ENCODE peak calls at places on chromosomes 13 and 19, in five cellular contexts. M is trophoblast cell, K is neuronal stem cell, Z is fibroblast of lung, V is endothelial cell of umbilical vein. E is an unnamed sample.

GRCh38 chr19:49643466-49643865 is 1.5 kb downstream of the SCAF1 start:
- DNase-seq in M (no peak), K (no peak), Z (no peak), V (no peak), E (no peak)

GRCh38 chr19:9913237-9914000 is 22.9 kb downstream of the OLFM2 start:
- DNase-seq in M (no peak), K (no peak), Z (no peak), V (no peak), E (no peak)

GRCh38 chr19:50190439-50190891 is 13.0 kb upstream of the MYH14 start:
- DNase-seq in M (no peak), K (no peak), Z (no peak), V (no peak), E (no peak)

GRCh38 chr19:2381151-2381822 is 21.2 kb downstream of the TMPRSS9 start:
- DNase-seq in M (no peak), K (peak), Z (peak), V (no peak), E (no peak)

GRCh38 chr19:9640956-9641355 is 19.9 kb upstream of the ZNF561 start:
- DNase-seq in M (no peak), K (no peak), Z (no peak), V (no peak), E (no peak)

GRCh38 chr13:49029570-49029969 is 53.9 kb downstream of the FNDC3A start:
- DNase-seq in M (no peak), K (no peak), Z (no peak), V (no peak), E (peak)

GRCh38 chr13:112061367-112062046 is 5.4 kb upstream of the SOX1 start:
- DNase-seq in M (no peak), K (no peak), Z (no peak), V (no peak), E (no peak)

GRCh38 chr19:5563941-5564612 is 3.7 kb downstream of the TINCR start:
- DNase-seq in M (peak), K (no peak), Z (no peak), V (no peak), E (peak)

GRCh38 chr19:30394481-30395151 is 22.4 kb downstream of the ZNF536 start:
- DNase-seq in M (no peak), K (no peak), Z (no peak), V (no peak), E (peak)

GRCh38 chr13:31875134-31875533 is 135.8 kb downstream of the RXFP2 start:
- DNase-seq in M (no peak), K (no peak), Z (peak), V (no peak), E (no peak)

GRCh38 chr19:40803857-40804782 is 5.1 kb downstream of the EGLN2 start:
- DNase-seq in M (no peak), K (no peak), Z (no peak), V (no peak), E (peak)

GRCh38 chr13:42039457-42039945 is 8.9 kb upstream of the DGKH start:
- DNase-seq in M (no peak), K (peak), Z (no peak), V (no peak), E (no peak)

GRCh38 chr13:44231786-44232516 is 141.7 kb upstream of the SERP2 start:
- DNase-seq in M (peak), K (peak), Z (peak), V (peak), E (no peak)

GRCh38 chr13:65892859-65893258 is 1337.3 kb downstream of the PCDH9 start:
- DNase-seq in M (no peak), K (no peak), Z (no peak), V (peak), E (no peak)

GRCh38 chr13:112588490-112589297 is 741 bp upstream of the TUBGCP3 start:
- DNase-seq in M (no peak), K (no peak), Z (peak), V (no peak), E (no peak)

GRCh38 chr13:26946675-26947342 is 186.2 kb upstream of the GPR12 start:
- DNase-seq in M (peak), K (peak), Z (peak), V (peak), E (peak)

GRCh38 chr13:63481334-63481733 is 2065.7 kb upstream of the PCDH20 start:
- DNase-seq in M (no peak), K (no peak), Z (peak), V (no peak), E (no peak)

GRCh38 chr13:92126399-92126798 is 728.0 kb downstream of the GPC5 start:
- DNase-seq in M (no peak), K (no peak), Z (no peak), V (no peak), E (no peak)

GRCh38 chr13:65460136-65460535 is 1770.0 kb downstream of the PCDH9 start:
- DNase-seq in M (no peak), K (no peak), Z (peak), V (no peak), E (no peak)

GRCh38 chr13:20175907-20176652 is 15.2 kb upstream of the GJA3 start:
- DNase-seq in M (no peak), K (no peak), Z (no peak), V (no peak), E (no peak)

GRCh38 chr13:38900188-38900587 is 90.4 kb downstream of the STOML3 start:
- DNase-seq in M (no peak), K (no peak), Z (no peak), V (no peak), E (peak)

GRCh38 chr13:35979378-35979911 is 151.7 kb downstream of the DCLK1 start:
- DNase-seq in M (peak), K (no peak), Z (peak), V (peak), E (no peak)

GRCh38 chr19:22545751-22546150 is 88.4 kb upstream of the ZNF492 start:
- DNase-seq in M (peak), K (no peak), Z (no peak), V (no peak), E (peak)

GRCh38 chr13:108463365-108463764 is 166.0 kb upstream of the MYO16 start:
- DNase-seq in M (peak), K (no peak), Z (peak), V (peak), E (no peak)

GRCh38 chr13:89846890-89847585 is 1500.4 kb upstream of the MIR17HG start:
- DNase-seq in M (no peak), K (no peak), Z (peak), V (no peak), E (no peak)

GRCh38 chr13:80630685-80631121 is 289.8 kb upstream of the SPRY2 start:
- DNase-seq in M (no peak), K (no peak), Z (peak), V (peak), E (no peak)

GRCh38 chr13:44331446-44331845 is 42.2 kb upstream of the SERP2 start:
- DNase-seq in M (no peak), K (no peak), Z (no peak), V (no peak), E (no peak)

GRCh38 chr19:23554548-23554947 is 132.5 kb downstream of the ZNF675 start:
- DNase-seq in M (peak), K (no peak), Z (no peak), V (no peak), E (no peak)

GRCh38 chr19:15101479-15102082 is 5.6 kb upstream of the SYDE1 start:
- DNase-seq in M (peak), K (no peak), Z (peak), V (peak), E (peak)

GRCh38 chr19:46746281-46746965 is at the start of gene STRN4:
- DNase-seq in M (peak), K (peak), Z (no peak), V (no peak), E (peak)

GRCh38 chr13:112984954-112985802 is 16.2 kb downstream of the MCF2L start:
- DNase-seq in M (peak), K (no peak), Z (no peak), V (no peak), E (no peak)

GRCh38 chr19:31985001-31985605 is 360.3 kb upstream of the ZNF507 start:
- DNase-seq in M (no peak), K (no peak), Z (peak), V (no peak), E (no peak)

GRCh38 chr19:30717381-30717780 is 345.2 kb downstream of the ZNF536 start:
- DNase-seq in M (no peak), K (no peak), Z (no peak), V (no peak), E (no peak)

GRCh38 chr19:40035996-40036395 is 20.0 kb downstream of the ZNF780B start:
- DNase-seq in M (no peak), K (no peak), Z (peak), V (no peak), E (no peak)

GRCh38 chr19:13055213-13056051 is 47.2 kb downstream of the LYL1 start:
- DNase-seq in M (no peak), K (no peak), Z (peak), V (peak), E (no peak)

GRCh38 chr19:17794412-17794730 is 567 bp upstream of the B3GNT3 start:
- DNase-seq in M (no peak), K (no peak), Z (no peak), V (no peak), E (no peak)
- H3K4me3 ChIP-seq in M (no peak), K (no peak), Z (no peak), V (no peak), E (no peak)

DNA sequence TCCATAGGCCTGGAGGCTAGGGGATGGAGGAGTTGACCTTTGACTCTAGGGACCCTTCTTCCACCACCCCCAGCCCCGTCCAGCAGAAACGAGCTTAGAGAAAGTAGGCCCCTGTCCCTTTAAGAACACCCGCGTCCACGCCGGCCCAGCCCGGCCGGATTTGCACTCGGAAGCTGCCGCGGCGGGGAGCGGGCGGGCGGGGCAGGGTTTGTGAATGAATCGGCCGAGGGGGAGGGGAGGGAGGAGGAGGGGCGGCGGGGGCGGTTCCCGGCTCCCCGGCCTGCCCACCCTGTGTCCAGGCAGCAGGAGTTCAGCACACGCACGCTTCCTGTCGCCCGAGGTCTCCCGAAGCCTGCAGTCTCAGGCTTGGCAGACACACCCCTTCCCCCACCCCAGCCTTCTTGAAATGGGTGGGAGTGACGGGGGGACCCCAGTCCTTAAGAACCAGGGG is 1.5 kb downstream of the UNC13A start:
- DNase-seq in M (no peak), K (no peak), Z (no peak), V (no peak), E (no peak)
- H3K9ac ChIP-seq in M (no peak), K (no peak), Z (no peak), V (no peak), E (no peak)

GRCh38 chr13:98941536-98941935 is 36.3 kb downstream of the DOCK9 start:
- DNase-seq in M (no peak), K (no peak), Z (no peak), V (no peak), E (no peak)

GRCh38 chr13:98942997-98943396 is 34.9 kb downstream of the DOCK9 start:
- DNase-seq in M (no peak), K (no peak), Z (peak), V (no peak), E (no peak)

GRCh38 chr13:98944336-98944735 is 33.5 kb downstream of the DOCK9 start:
- DNase-seq in M (no peak), K (no peak), Z (peak), V (no peak), E (no peak)

GRCh38 chr13:98941118-98941517 is 36.7 kb downstream of the DOCK9 start:
- DNase-seq in M (no peak), K (no peak), Z (no peak), V (no peak), E (no peak)

DNA sequence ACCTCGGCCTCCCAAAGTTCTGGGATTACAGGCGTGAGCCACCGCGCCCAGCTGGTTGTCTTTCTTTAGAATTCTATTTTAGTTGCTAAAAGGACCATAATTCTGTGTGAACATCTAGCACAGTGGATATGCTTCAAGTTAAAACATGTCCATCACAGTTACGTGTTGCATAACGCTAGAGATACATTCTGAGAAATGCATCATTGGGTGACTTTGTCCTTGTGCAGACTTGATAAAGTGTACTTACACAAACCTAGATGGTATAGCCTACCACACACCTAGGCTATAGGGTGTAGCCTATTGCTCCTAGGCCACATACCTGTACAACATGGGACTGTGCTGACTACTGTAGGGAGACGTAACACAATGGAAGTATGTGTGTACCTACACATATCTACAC is 35.4 kb downstream of the DOCK9 start:
- DNase-seq in M (no peak), K (no peak), Z (no peak), V (no peak), E (no peak)
- H2AFZ ChIP-seq in M (no peak), K (no peak), Z (no peak), V (no peak), E (no peak)

GRCh38 chr13:33752631-33753030 is 65.3 kb upstream of the RFC3 start:
- DNase-seq in M (no peak), K (no peak), Z (no peak), V (no peak), E (no peak)
- H3K4me3 ChIP-seq in M (no peak), K (no peak), Z (no peak), V (no peak), E (no peak)

GRCh38 chr19:34300380-34300779 is 46.0 kb downstream of the GARRE1 start:
- DNase-seq in M (no peak), K (no peak), Z (no peak), V (no peak), E (no peak)
- H3K9ac ChIP-seq in M (no peak), K (no peak), Z (no peak), V (no peak), E (no peak)

GRCh38 chr19:8251025-8251472 is 41.9 kb downstream of the CERS4 start:
- DNase-seq in M (no peak), K (no peak), Z (peak), V (no peak), E (no peak)
- H2AFZ ChIP-seq in M (no peak), K (no peak), Z (no peak), V (no peak), E (no peak)

DNA sequence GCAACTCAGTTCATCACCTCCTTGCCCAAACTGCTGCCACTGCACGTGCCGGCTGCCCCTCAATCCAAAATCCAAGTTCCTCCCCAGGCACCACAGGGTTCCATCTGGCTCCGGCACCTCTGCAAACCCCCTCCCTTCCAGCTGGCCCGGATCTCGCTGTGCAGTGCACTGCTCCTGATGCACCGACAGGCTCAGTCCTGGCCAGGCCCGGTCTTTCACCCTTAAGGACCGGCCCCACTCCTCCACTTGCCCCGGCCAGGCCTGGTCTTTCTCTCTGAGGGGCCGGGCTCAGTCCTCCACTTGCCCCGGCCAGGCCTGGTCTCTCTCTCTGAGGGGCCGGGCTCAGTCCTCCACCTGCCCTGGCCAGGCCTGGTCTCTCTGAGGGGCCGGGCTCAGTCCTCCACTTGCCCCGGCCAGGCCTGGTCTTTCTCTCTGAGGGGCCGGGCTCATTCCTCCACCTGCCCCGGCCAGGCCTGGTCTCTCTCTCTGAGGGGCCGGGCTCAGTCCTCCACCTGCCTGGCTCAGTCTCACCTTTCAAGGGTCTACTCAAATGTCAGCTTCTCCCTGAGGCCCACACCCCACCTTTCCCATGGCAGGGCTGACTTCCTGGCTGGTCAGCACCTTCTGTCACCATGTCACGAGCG is 6.9 kb downstream of the ZNF787 start:
- DNase-seq in M (no peak), K (no peak), Z (no peak), V (no peak), E (no peak)
- H3K4me3 ChIP-seq in M (no peak), K (no peak), Z (no peak), V (no peak), E (no peak)

GRCh38 chr19:4474504-4475136 is 2.5 kb downstream of the HDGFL2 start:
- DNase-seq in M (peak), K (peak), Z (peak), V (peak), E (peak)
- H3K9ac ChIP-seq in M (no peak), K (peak), Z (no peak), V (no peak), E (peak)

DNA sequence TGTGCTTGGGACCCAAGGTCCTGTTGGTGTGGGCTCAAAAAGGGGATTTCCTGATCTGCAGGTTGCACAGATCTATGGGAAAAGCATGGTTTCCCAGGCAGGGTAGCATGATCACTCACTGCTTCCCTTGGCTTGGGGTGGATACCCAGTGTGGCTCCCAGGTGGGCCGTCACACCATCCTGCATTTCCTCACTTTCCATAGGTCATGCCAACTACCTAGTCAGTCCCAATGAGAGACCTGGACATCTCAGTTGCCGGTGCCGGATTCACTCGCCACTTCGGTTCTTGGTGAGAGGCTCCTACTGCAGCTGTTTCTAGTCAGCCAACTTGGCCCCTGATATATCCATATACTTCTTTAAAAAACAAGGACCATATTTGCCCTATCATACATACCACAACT is 503.0 kb downstream of the PCDH17 start:
- DNase-seq in M (no peak), K (no peak), Z (no peak), V (no peak), E (no peak)
- H2AFZ ChIP-seq in M (no peak), K (peak), Z (no peak), V (no peak), E (no peak)